ENCODE peak calls at places on chromosomes 5 and 9, in eight cellular contexts. One of them, this sample, is unnamed.

GRCh38 chr9:127166651-127167524 is 44.5 kb upstream of the ANGPTL2 start:
- DNase-seq in MM.1S: peak
- DNase-seq in brain microvascular endothelial cell: no peak
- DNase-seq in left lung: no peak
- DNase-seq in H1: no peak
- DNase-seq in AG04450: no peak
- DNase-seq in lower lobe of right lung: no peak
- DNase-seq in transverse colon: peak
- DNase-seq in this sample: no peak

GRCh38 chr5:72572236-72572765 is 65.1 kb upstream of the ZNF366 start:
- DNase-seq in MM.1S: no peak
- DNase-seq in brain microvascular endothelial cell: no peak
- DNase-seq in transverse colon: no peak
- DNase-seq in H1: no peak
- DNase-seq in left lung: no peak
- DNase-seq in lower lobe of right lung: no peak
- DNase-seq in AG04450: no peak
- DNase-seq in this sample: no peak

GRCh38 chr5:67495072-67495471 is 298.5 kb upstream of the CD180 start:
- DNase-seq in AG04450: no peak
- DNase-seq in brain microvascular endothelial cell: no peak
- DNase-seq in lower lobe of right lung: no peak
- DNase-seq in H1: no peak
- DNase-seq in left lung: no peak
- DNase-seq in MM.1S: no peak
- DNase-seq in transverse colon: no peak
- DNase-seq in this sample: no peak

GRCh38 chr5:61604076-61604475 is 272.0 kb downstream of the ZSWIM6 start:
- DNase-seq in left lung: no peak
- DNase-seq in transverse colon: no peak
- DNase-seq in MM.1S: no peak
- DNase-seq in lower lobe of right lung: no peak
- DNase-seq in AG04450: no peak
- DNase-seq in brain microvascular endothelial cell: no peak
- DNase-seq in H1: no peak
- DNase-seq in this sample: no peak

GRCh38 chr5:138721979-138722378 is 31.2 kb upstream of the CTNNA1 start:
- DNase-seq in lower lobe of right lung: no peak
- DNase-seq in transverse colon: no peak
- DNase-seq in H1: no peak
- DNase-seq in left lung: no peak
- DNase-seq in AG04450: no peak
- DNase-seq in brain microvascular endothelial cell: no peak
- DNase-seq in MM.1S: no peak
- DNase-seq in this sample: no peak

GRCh38 chr9:137294091-137294683 is 7.9 kb downstream of the NRARP start:
- DNase-seq in H1: no peak
- DNase-seq in lower lobe of right lung: no peak
- DNase-seq in MM.1S: peak
- DNase-seq in brain microvascular endothelial cell: peak
- DNase-seq in transverse colon: no peak
- DNase-seq in left lung: no peak
- DNase-seq in AG04450: no peak
- DNase-seq in this sample: no peak

GRCh38 chr9:37903831-37904646 is at the start of gene SLC25A51:
- DNase-seq in H1: peak
- DNase-seq in transverse colon: peak
- DNase-seq in lower lobe of right lung: peak
- DNase-seq in AG04450: peak
- DNase-seq in MM.1S: peak
- DNase-seq in brain microvascular endothelial cell: peak
- DNase-seq in left lung: peak
- DNase-seq in this sample: peak

GRCh38 chr5:66877843-66878242 is 281.6 kb downstream of the MAST4 start:
- DNase-seq in MM.1S: no peak
- DNase-seq in transverse colon: no peak
- DNase-seq in H1: no peak
- DNase-seq in brain microvascular endothelial cell: peak
- DNase-seq in AG04450: no peak
- DNase-seq in lower lobe of right lung: no peak
- DNase-seq in left lung: no peak
- DNase-seq in this sample: no peak

GRCh38 chr9:114884787-114885452 is 45.5 kb downstream of the TNFSF8 start:
- DNase-seq in AG04450: no peak
- DNase-seq in transverse colon: peak
- DNase-seq in left lung: peak
- DNase-seq in lower lobe of right lung: peak
- DNase-seq in H1: no peak
- DNase-seq in MM.1S: no peak
- DNase-seq in brain microvascular endothelial cell: no peak
- DNase-seq in this sample: peak

GRCh38 chr5:143435207-143435657 is 31.7 kb upstream of the NR3C1 start:
- DNase-seq in brain microvascular endothelial cell: no peak
- DNase-seq in MM.1S: peak
- DNase-seq in AG04450: no peak
- DNase-seq in lower lobe of right lung: no peak
- DNase-seq in H1: no peak
- DNase-seq in transverse colon: peak
- DNase-seq in left lung: peak
- DNase-seq in this sample: no peak

GRCh38 chr5:160116991-160117390 is 2.3 kb downstream of the PWWP2A start:
- DNase-seq in brain microvascular endothelial cell: no peak
- DNase-seq in AG04450: no peak
- DNase-seq in transverse colon: no peak
- DNase-seq in left lung: no peak
- DNase-seq in lower lobe of right lung: no peak
- DNase-seq in H1: no peak
- DNase-seq in MM.1S: no peak
- DNase-seq in this sample: no peak

GRCh38 chr5:160119905-160120266 is 636 bp upstream of the PWWP2A start:
- DNase-seq in transverse colon: no peak
- DNase-seq in MM.1S: no peak
- DNase-seq in AG04450: no peak
- DNase-seq in lower lobe of right lung: no peak
- DNase-seq in H1: no peak
- DNase-seq in brain microvascular endothelial cell: no peak
- DNase-seq in left lung: no peak
- DNase-seq in this sample: no peak

GRCh38 chr5:160119142-160119904 is at the start of gene PWWP2A:
- DNase-seq in lower lobe of right lung: peak
- DNase-seq in brain microvascular endothelial cell: peak
- DNase-seq in H1: peak
- DNase-seq in MM.1S: peak
- DNase-seq in AG04450: peak
- DNase-seq in left lung: peak
- DNase-seq in transverse colon: peak
- DNase-seq in this sample: peak

DNA sequence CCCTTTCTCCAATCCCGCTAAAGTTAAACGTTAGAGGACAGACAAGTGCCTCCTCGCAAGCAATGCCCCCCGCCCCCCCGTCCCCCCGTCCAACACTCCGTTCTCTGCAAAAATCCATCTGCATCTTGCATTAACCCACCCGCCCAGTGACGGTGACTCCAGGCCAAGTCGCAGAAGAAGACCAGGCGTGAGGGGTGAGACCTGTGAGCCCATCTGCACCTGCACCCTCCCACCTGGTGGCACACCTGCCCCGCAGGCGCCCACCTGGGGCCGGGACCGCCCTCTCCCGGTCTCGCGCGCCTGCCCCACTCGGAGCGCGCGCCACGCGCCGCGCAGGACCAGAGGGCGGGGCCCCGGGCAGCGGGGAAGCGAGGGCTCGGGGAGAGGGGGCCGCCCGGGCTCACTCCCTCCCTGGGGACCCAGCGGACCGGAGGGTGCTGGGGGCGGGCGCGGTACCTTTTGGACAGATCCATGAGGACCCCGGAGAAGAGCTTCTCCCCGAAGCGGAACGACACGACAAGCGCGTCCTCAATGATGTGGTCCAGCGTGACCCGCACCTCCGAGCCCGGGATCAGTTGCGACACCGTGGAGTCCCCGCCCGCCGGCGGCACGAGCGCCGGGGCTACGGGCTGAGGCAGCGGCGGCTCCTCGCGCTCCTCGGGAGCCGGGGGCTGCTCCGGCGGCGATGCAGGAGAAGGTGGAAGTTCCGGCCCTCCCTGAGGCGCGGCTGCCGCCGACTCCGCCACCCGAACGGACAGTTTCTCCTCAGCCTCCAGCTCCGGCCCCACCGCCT is 705 bp downstream of the PWWP2A start:
- DNase-seq in lower lobe of right lung: peak
- DNase-seq in brain microvascular endothelial cell: no peak
- DNase-seq in MM.1S: peak
- DNase-seq in AG04450: no peak
- DNase-seq in H1: no peak
- DNase-seq in transverse colon: peak
- DNase-seq in left lung: peak
- DNase-seq in this sample: peak
- H3K27ac ChIP-seq in lower lobe of right lung: peak
- H3K27ac ChIP-seq in brain microvascular endothelial cell: peak
- H3K27ac ChIP-seq in MM.1S: peak
- H3K27ac ChIP-seq in AG04450: peak
- H3K27ac ChIP-seq in H1: peak
- H3K27ac ChIP-seq in transverse colon: peak
- H3K27ac ChIP-seq in left lung: peak
- H3K27ac ChIP-seq in this sample: peak

DNA sequence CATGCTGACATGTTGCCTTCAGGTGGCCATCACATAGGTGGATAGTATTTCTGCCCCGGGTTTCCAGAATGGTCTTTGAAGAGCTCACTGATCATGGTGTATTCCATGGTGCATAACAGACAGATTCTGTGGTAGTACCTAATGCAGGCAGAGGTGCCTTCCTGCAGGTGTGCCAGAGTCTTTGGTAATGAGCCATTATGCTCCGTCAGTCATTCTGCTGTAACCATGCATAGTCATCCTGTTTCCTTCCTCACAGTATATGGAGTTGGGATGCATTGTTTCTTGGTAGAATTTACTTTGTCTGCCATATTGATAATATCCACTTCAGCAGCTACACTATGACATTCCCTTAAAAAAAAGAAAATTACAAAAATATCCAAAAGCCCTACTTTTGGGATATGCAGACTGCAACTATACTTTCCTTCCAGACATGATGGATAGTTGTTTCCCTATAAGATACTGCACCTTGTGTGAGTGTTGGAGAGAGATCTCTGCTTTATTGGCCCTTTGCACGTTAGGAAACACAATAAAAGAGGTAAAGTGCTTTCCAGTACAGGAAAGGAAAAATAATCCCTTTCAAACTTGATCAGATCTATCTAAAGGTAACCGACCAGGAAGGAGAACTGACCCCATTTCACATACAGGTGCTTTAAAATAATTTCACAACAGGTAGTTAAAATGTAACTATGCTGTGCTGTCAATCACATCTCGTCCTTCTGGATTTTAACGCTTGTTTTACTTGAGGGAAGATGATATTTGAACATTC is 537.5 kb upstream of the WWC1 start:
- DNase-seq in AG04450: no peak
- DNase-seq in brain microvascular endothelial cell: no peak
- DNase-seq in left lung: no peak
- DNase-seq in transverse colon: no peak
- DNase-seq in lower lobe of right lung: no peak
- DNase-seq in MM.1S: no peak
- DNase-seq in H1: no peak
- DNase-seq in this sample: no peak
- H3K27ac ChIP-seq in AG04450: no peak
- H3K27ac ChIP-seq in brain microvascular endothelial cell: no peak
- H3K27ac ChIP-seq in left lung: no peak
- H3K27ac ChIP-seq in transverse colon: no peak
- H3K27ac ChIP-seq in lower lobe of right lung: no peak
- H3K27ac ChIP-seq in MM.1S: no peak
- H3K27ac ChIP-seq in H1: no peak
- H3K27ac ChIP-seq in this sample: no peak

GRCh38 chr9:12813960-12814876 is 39.4 kb downstream of the LURAP1L start:
- DNase-seq in left lung: peak
- DNase-seq in AG04450: peak
- DNase-seq in lower lobe of right lung: peak
- DNase-seq in H1: no peak
- DNase-seq in MM.1S: peak
- DNase-seq in transverse colon: peak
- DNase-seq in brain microvascular endothelial cell: peak
- DNase-seq in this sample: peak
- H3K27ac ChIP-seq in left lung: peak
- H3K27ac ChIP-seq in AG04450: peak
- H3K27ac ChIP-seq in lower lobe of right lung: peak
- H3K27ac ChIP-seq in H1: no peak
- H3K27ac ChIP-seq in MM.1S: peak
- H3K27ac ChIP-seq in transverse colon: peak
- H3K27ac ChIP-seq in brain microvascular endothelial cell: peak
- H3K27ac ChIP-seq in this sample: peak

DNA sequence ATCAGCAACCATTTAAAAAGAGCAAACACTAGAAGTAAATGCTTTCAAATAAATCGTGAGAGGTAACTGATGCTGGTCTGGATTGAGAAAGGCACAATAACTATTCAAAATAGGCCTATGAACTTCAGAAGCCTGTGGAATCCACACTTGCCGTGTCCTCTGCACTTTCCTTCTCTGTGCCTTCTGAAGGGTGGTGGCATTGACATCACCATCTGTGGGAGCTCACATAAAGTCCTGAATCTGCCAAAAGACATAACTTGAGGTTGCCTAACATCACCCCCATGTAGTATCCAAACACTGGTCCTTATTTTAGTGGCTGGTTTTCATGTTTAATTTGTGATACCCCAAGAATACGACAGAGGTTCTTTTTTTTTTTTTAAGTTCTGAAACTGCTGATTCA is 59.8 kb downstream of the IRF1 start:
- DNase-seq in brain microvascular endothelial cell: no peak
- DNase-seq in AG04450: no peak
- DNase-seq in MM.1S: no peak
- DNase-seq in H1: no peak
- DNase-seq in lower lobe of right lung: no peak
- DNase-seq in left lung: no peak
- DNase-seq in transverse colon: peak
- DNase-seq in this sample: no peak
- H3K27ac ChIP-seq in brain microvascular endothelial cell: no peak
- H3K27ac ChIP-seq in AG04450: no peak
- H3K27ac ChIP-seq in MM.1S: peak
- H3K27ac ChIP-seq in H1: no peak
- H3K27ac ChIP-seq in lower lobe of right lung: peak
- H3K27ac ChIP-seq in left lung: no peak
- H3K27ac ChIP-seq in transverse colon: peak
- H3K27ac ChIP-seq in this sample: no peak

This sample was measured in breast epithelium.